ENCODE peak calls at places on chromosomes 1 and 21, in six cellular contexts. F is heart left ventricle; Z is fibroblast of villous mesenchyme; Q is mucosa of descending colon; X is stomach; W is CD8-positive, alpha-beta T cell. C is an unnamed sample.

GRCh38 chr1:6500446-6501406 is 9.3 kb upstream of the PLEKHG5 start:
- DNase-seq in F (no peak), Z (no peak), Q (no peak), X (no peak), W (no peak), C (no peak)

GRCh38 chr1:201039876-201040275 is 16.4 kb upstream of the KIF21B start:
- DNase-seq in F (no peak), Z (no peak), Q (no peak), X (no peak), W (no peak), C (no peak)

GRCh38 chr1:205298191-205298994 is 23.2 kb downstream of the NUAK2 start:
- DNase-seq in F (no peak), Z (peak), Q (no peak), X (no peak), W (no peak), C (peak)

GRCh38 chr1:53526451-53527101 is 67.4 kb downstream of the DMRTB1 start:
- DNase-seq in F (peak), Z (peak), Q (no peak), X (peak), W (no peak), C (peak)

GRCh38 chr1:211606914-211607751 is 28.2 kb upstream of the SLC30A1 start:
- DNase-seq in F (peak), Z (peak), Q (no peak), X (no peak), W (no peak), C (no peak)

GRCh38 chr1:109932232-109932631 is 21.6 kb downstream of the CSF1 start:
- DNase-seq in F (no peak), Z (no peak), Q (no peak), X (no peak), W (no peak), C (no peak)

GRCh38 chr21:27400045-27400444 is 433.2 kb upstream of the ADAMTS5 start:
- DNase-seq in F (no peak), Z (no peak), Q (no peak), X (no peak), W (no peak), C (no peak)

GRCh38 chr1:182257369-182258063 is 134.1 kb downstream of the GLUL start:
- DNase-seq in F (no peak), Z (no peak), Q (no peak), X (no peak), W (no peak), C (no peak)

GRCh38 chr1:214544791-214545190 is 6.6 kb downstream of the PTPN14 start:
- DNase-seq in F (no peak), Z (no peak), Q (no peak), X (no peak), W (no peak), C (no peak)

GRCh38 chr1:159196543-159196942 is 8.1 kb upstream of the ACKR1 start:
- DNase-seq in F (no peak), Z (no peak), Q (no peak), X (no peak), W (no peak), C (no peak)

GRCh38 chr21:45376459-45377324 is 28.3 kb upstream of the COL18A1 start:
- DNase-seq in F (peak), Z (peak), Q (peak), X (no peak), W (no peak), C (peak)

GRCh38 chr1:218299416-218299815 is 14.3 kb downstream of the RRP15 start:
- DNase-seq in F (no peak), Z (peak), Q (no peak), X (no peak), W (no peak), C (peak)

GRCh38 chr1:8776104-8776503 is 41.3 kb downstream of the RERE start:
- DNase-seq in F (no peak), Z (no peak), Q (no peak), X (no peak), W (no peak), C (no peak)

GRCh38 chr1:72724951-72725863 is 442.9 kb upstream of the NEGR1 start:
- DNase-seq in F (no peak), Z (no peak), Q (peak), X (no peak), W (no peak), C (no peak)
- H3K4me3 ChIP-seq in F (no peak), Z (no peak), Q (no peak), X (no peak), W (no peak), C (no peak)

DNA sequence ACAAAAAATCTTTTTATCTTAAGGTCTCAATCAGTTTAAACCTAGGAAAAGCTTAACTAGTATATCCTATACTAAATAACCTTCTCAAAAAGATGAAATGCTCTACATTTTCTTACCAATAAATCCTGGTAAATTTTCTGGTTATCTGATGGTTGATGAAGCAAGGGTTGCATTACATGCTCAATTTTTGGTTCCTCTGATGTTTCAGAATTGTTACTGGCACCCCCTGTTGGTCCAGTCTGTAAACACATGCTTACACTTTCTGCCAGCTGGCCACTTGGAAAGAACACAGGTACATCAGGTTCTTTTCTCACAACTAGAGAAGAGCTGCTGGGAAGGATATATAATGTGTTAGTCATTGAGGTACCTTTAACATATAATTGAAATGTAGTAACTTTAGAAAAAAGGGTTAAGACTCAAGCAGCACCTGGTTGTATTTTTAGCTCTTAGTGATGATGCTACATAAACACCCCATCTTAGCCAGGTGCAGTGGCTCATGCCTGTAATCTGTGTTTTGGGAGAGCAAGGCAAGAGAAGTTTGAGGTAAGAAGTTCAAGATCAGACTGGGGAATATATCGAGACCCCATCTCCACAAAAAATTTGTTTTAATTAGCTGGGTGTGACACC is 30.9 kb upstream of the TAL1 start:
- DNase-seq in F (peak), Z (peak), Q (no peak), X (peak), W (no peak), C (peak)
- TF ChIP-seq CTCF in F (peak), Z (peak), Q (no peak), X (peak), W (peak), C (peak)

DNA sequence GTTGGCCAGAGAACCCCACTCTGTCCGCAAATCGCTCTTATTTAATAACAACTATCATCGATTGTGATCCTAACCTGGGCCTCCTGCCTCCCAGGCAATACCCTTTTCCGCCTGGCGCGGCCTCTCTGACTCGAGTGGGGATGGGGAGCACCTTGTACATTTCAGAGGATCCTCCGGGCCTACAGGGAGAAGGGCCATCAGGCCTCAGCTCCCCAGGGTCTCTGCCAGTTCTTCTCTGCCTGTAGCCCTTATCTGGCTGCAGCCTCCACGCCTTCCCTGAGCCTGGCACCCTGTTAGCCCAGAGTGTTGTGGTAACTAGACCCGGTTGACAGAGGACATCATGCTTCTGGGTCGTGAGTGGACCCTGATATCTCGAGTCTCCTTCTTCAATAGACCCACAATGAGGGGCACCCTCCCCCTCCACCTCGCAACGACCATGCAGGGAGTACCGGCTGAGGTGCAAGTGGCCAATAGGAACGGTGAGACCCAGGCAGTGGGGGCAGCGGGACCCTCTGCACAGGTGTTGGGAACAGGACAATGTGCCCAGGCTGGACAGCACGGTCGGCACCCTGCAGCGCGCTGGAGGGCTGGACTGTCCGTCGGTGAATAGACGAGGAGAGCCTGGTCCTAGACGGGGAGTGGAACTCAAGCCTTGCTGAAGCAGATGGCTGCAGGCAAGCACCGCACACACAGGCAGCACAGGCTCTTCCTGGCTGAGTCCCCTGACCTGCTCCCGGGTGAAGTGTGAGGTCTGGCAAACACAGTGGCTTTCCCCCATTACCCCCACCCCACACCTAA is 7.1 kb upstream of the CRYBG2 start:
- DNase-seq in F (no peak), Z (no peak), Q (no peak), X (no peak), W (no peak), C (no peak)
- H3K4me3 ChIP-seq in F (no peak), Z (peak), Q (no peak), X (peak), W (peak), C (no peak)

GRCh38 chr1:44717653-44718052 is 13.3 kb downstream of the RNU5D-1 start:
- DNase-seq in F (no peak), Z (no peak), Q (no peak), X (no peak), W (no peak), C (no peak)

GRCh38 chr1:44713321-44713781 is 17.6 kb downstream of the RNU5D-1 start:
- DNase-seq in F (no peak), Z (no peak), Q (no peak), X (no peak), W (no peak), C (no peak)

GRCh38 chr1:44714532-44714931 is 16.4 kb downstream of the RNU5D-1 start:
- DNase-seq in F (no peak), Z (no peak), Q (no peak), X (no peak), W (no peak), C (no peak)

GRCh38 chr1:44717196-44717595 is 13.8 kb downstream of the RNU5D-1 start:
- DNase-seq in F (no peak), Z (no peak), Q (no peak), X (no peak), W (no peak), C (no peak)

DNA sequence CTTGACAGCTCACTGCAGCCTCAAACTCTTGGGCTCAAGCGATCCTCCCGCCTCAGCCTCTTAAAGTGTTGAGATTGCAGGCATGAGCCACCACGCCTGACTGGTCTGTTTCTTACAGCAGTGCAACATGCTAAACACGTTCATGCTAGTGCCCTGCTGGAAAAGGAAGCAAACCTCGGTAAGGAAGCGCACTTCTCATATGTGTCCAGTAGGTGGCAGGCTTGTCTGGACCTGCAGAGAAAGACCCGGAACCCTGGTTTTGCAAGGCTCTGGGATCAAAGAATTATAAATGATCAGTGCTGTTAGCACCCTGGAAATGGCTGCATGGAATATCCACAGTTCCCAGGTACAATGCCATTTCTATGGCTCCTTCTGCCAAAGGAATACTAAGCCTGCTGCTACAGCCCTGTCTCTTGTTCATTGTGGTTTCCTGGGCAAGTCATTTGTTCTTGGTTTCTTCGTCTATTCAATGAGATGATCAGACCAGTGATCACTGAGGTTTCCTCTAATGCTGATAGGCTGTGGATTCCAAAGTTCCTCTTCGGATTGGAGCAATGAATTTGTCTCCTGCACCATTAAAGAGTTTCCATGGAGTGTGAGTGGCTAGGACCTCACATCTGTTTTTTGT is 15.9 kb downstream of the RNU5D-1 start:
- DNase-seq in F (peak), Z (peak), Q (peak), X (peak), W (peak), C (peak)
- TF ChIP-seq CTCF in F (peak), Z (peak), Q (peak), X (peak), W (peak), C (peak)